ENCODE peak calls at places on chromosomes 5 and 9, in six cellular contexts. D is T1000, A is KBM-7, E is hypothalamus, P is T-cell, V is GM04504. T is an unnamed sample.

GRCh38 chr5:39520232-39520572 is 95.4 kb upstream of the DAB2 start:
- DNase-seq in D (no peak), A (peak; percentile 41), E (no peak), P (no peak), V (peak; percentile 84), T (no peak)

GRCh38 chr9:89738137-89738932 is 133.5 kb downstream of the GADD45G start:
- DNase-seq in D (no peak), A (no peak), E (no peak), P (no peak), V (no peak), T (no peak)

GRCh38 chr5:61299254-61299653 is 32.8 kb upstream of the ZSWIM6 start:
- DNase-seq in D (no peak), A (no peak), E (no peak), P (no peak), V (no peak), T (no peak)

GRCh38 chr5:106880656-106881055 is 790.1 kb downstream of the EFNA5 start:
- DNase-seq in D (no peak), A (no peak), E (no peak), P (no peak), V (no peak), T (no peak)

GRCh38 chr9:96279927-96280326 is 22.0 kb downstream of the HSD17B3 start:
- DNase-seq in D (no peak), A (no peak), E (no peak), P (no peak), V (no peak), T (no peak)

GRCh38 chr5:61754792-61755191 is 422.7 kb downstream of the ZSWIM6 start:
- DNase-seq in D (no peak), A (no peak), E (no peak), P (no peak), V (no peak), T (no peak)

GRCh38 chr5:53008751-53009150 is 19.6 kb downstream of the ITGA2 start:
- DNase-seq in D (peak; percentile 5), A (peak; percentile 49), E (no peak), P (no peak), V (no peak), T (no peak)

GRCh38 chr5:65152131-65152530 is 329.6 kb downstream of the ADAMTS6 start:
- DNase-seq in D (no peak), A (no peak), E (no peak), P (no peak), V (peak; percentile 72), T (no peak)

GRCh38 chr9:93612052-93612795 is 35.8 kb downstream of the PHF2 start:
- DNase-seq in D (no peak), A (no peak), E (no peak), P (no peak), V (no peak), T (no peak)

GRCh38 chr9:114314256-114314867 is 8.5 kb upstream of the ORM1 start:
- DNase-seq in D (no peak), A (no peak), E (no peak), P (no peak), V (no peak), T (no peak)

GRCh38 chr5:178859625-178860521 is at the start of gene ZNF354B:
- DNase-seq in D (peak; percentile 76), A (peak; percentile 94), E (peak; percentile 93), P (peak; percentile 78), V (peak; percentile 83), T (peak; percentile 86)

GRCh38 chr5:129057329-129057728 is 37.2 kb upstream of the ISOC1 start:
- DNase-seq in D (no peak), A (no peak), E (no peak), P (no peak), V (no peak), T (no peak)

GRCh38 chr5:135179308-135179980 is 145.4 kb upstream of the PITX1 start:
- DNase-seq in D (no peak), A (no peak), E (no peak), P (no peak), V (no peak), T (no peak)

GRCh38 chr5:39231705-39232525 is 12.6 kb upstream of the FYB1 start:
- DNase-seq in D (no peak), A (no peak), E (no peak), P (no peak), V (no peak), T (no peak)

GRCh38 chr9:24245988-24246387 is 299.7 kb downstream of the IZUMO3 start:
- DNase-seq in D (no peak), A (peak; percentile 31), E (no peak), P (no peak), V (no peak), T (no peak)

GRCh38 chr5:2256646-2257288 is 374.0 kb upstream of the IRX4 start:
- DNase-seq in D (no peak), A (no peak), E (no peak), P (no peak), V (no peak), T (no peak)

GRCh38 chr5:106843812-106844416 is 826.8 kb downstream of the EFNA5 start:
- DNase-seq in D (no peak), A (no peak), E (no peak), P (no peak), V (no peak), T (no peak)

GRCh38 chr5:160473736-160474483 is 52.3 kb downstream of the PTTG1 start:
- DNase-seq in D (no peak), A (no peak), E (no peak), P (no peak), V (no peak), T (no peak)

GRCh38 chr9:120745278-120745677 is 31.0 kb upstream of the MEGF9 start:
- DNase-seq in D (no peak), A (no peak), E (no peak), P (no peak), V (no peak), T (no peak)

GRCh38 chr5:142671801-142672200 is 14.1 kb downstream of the FGF1 start:
- DNase-seq in D (no peak), A (no peak), E (no peak), P (no peak), V (no peak), T (no peak)

GRCh38 chr5:126658526-126658925 is 57.8 kb downstream of the PHAX start:
- DNase-seq in D (no peak), A (no peak), E (no peak), P (no peak), V (no peak), T (no peak)

GRCh38 chr5:115616492-115616891 is 9.3 kb downstream of the TMED7 start:
- DNase-seq in D (no peak), A (no peak), E (no peak), P (no peak), V (no peak), T (no peak)

GRCh38 chr5:111127453-111128195 is 35.5 kb downstream of the WDR36 start:
- DNase-seq in D (no peak), A (no peak), E (no peak), P (no peak), V (no peak), T (no peak)

GRCh38 chr5:78829811-78830499 is 155.2 kb downstream of the ARSB start:
- DNase-seq in D (no peak), A (no peak), E (peak; percentile 19), P (no peak), V (no peak), T (no peak)

GRCh38 chr9:18379073-18379811 is 94.7 kb upstream of the ADAMTSL1 start:
- DNase-seq in D (no peak), A (no peak), E (no peak), P (no peak), V (no peak), T (no peak)

GRCh38 chr9:19160085-19160484 is 32.8 kb upstream of the PLIN2 start:
- DNase-seq in D (no peak), A (no peak), E (no peak), P (no peak), V (no peak), T (no peak)

GRCh38 chr5:111739423-111739822 is 17.6 kb downstream of the NREP start:
- DNase-seq in D (no peak), A (no peak), E (no peak), P (no peak), V (no peak), T (no peak)

GRCh38 chr5:141848771-141849370 is 29.3 kb downstream of the PCDH1 start:
- DNase-seq in D (no peak), A (peak; percentile 42), E (no peak), P (no peak), V (no peak), T (no peak)

GRCh38 chr5:119397518-119398380 is 41.9 kb downstream of the TNFAIP8 start:
- DNase-seq in D (no peak), A (peak; percentile 12), E (no peak), P (no peak), V (no peak), T (no peak)

GRCh38 chr5:142748568-142749249 is 21.5 kb upstream of the ARHGAP26 start:
- DNase-seq in D (no peak), A (peak; percentile 55), E (peak; percentile 3), P (peak; percentile 12), V (no peak), T (no peak)

GRCh38 chr5:142178651-142179050 is 70.1 kb downstream of the NDFIP1 start:
- DNase-seq in D (no peak), A (no peak), E (no peak), P (no peak), V (no peak), T (no peak)

GRCh38 chr9:29514336-29514735 is 1941.1 kb upstream of the C9orf72 start:
- DNase-seq in D (no peak), A (no peak), E (peak; percentile 42), P (no peak), V (no peak), T (no peak)

GRCh38 chr9:136698681-136699246 is 11.5 kb upstream of the AGPAT2 start:
- DNase-seq in D (no peak), A (no peak), E (no peak), P (no peak), V (no peak), T (no peak)

GRCh38 chr9:19976226-19976625 is 187.4 kb upstream of the SLC24A2 start:
- DNase-seq in D (no peak), A (peak; percentile 15), E (no peak), P (no peak), V (no peak), T (no peak)

GRCh38 chr5:99808657-99809230 is 726.4 kb upstream of the FAM174A start:
- DNase-seq in D (no peak), A (no peak), E (no peak), P (no peak), V (no peak), T (no peak)

GRCh38 chr5:73454379-73455036 is 5.9 kb upstream of the FOXD1 start:
- DNase-seq in D (peak; percentile 5), A (peak; percentile 60), E (no peak), P (no peak), V (no peak), T (no peak)

GRCh38 chr9:557601-558201 is 283.8 kb upstream of the DMRT1 start:
- DNase-seq in D (no peak), A (no peak), E (no peak), P (no peak), V (no peak), T (no peak)

GRCh38 chr5:38467353-38468040 is 88.9 kb downstream of the LIFR start:
- DNase-seq in D (no peak), A (no peak), E (peak; percentile 80), P (no peak), V (no peak), T (no peak)

GRCh38 chr9:129102791-129103594 is 7.6 kb downstream of the CRAT start:
- DNase-seq in D (no peak), A (peak; percentile 57), E (no peak), P (no peak), V (no peak), T (peak; percentile 46)

GRCh38 chr9:137320555-137321384 is 18.7 kb upstream of the NRARP start:
- DNase-seq in D (no peak), A (peak; percentile 87), E (no peak), P (no peak), V (no peak), T (no peak)

T was measured in gastrocnemius medialis.